ENCODE peak calls at places on chromosome 20, in four cellular contexts. D is ovary, T is astrocyte of the cerebellum, N is body of pancreas. S is an unnamed sample.

GRCh38 chr20:33970229-33970628 is 23.5 kb upstream of the RALY start:
- DNase-seq in D (no peak), T (no peak), N (no peak), S (no peak)

GRCh38 chr20:8131598-8132014 is 460 bp upstream of the PLCB1 start:
- DNase-seq in D (no peak), T (no peak), N (no peak), S (no peak)

GRCh38 chr20:19885981-19886665 is 128.1 kb downstream of the RIN2 start:
- DNase-seq in D (peak; percentile 55), T (no peak), N (peak; percentile 32), S (no peak)

GRCh38 chr20:37630161-37630560 is 63.7 kb upstream of the CTNNBL1 start:
- DNase-seq in D (peak; percentile 18), T (no peak), N (peak; percentile 15), S (no peak)

GRCh38 chr20:18717062-18717461 is 96.5 kb upstream of the SCP2D1 start:
- DNase-seq in D (no peak), T (no peak), N (no peak), S (no peak)

GRCh38 chr20:18288748-18289705 is 700 bp downstream of the ZNF133 start:
- DNase-seq in D (peak; percentile 33), T (no peak), N (no peak), S (no peak)

GRCh38 chr20:36969478-36970186 is 18.1 kb upstream of the SAMHD1 start:
- DNase-seq in D (no peak), T (no peak), N (no peak), S (no peak)

GRCh38 chr20:47070176-47070575 is 175.5 kb downstream of the EYA2 start:
- DNase-seq in D (no peak), T (no peak), N (no peak), S (no peak)

GRCh38 chr20:10131612-10132345 is 86.9 kb upstream of the SNAP25 start:
- DNase-seq in D (peak; percentile 80), T (peak; percentile 72), N (peak; percentile 51), S (no peak)

GRCh38 chr20:61886721-61887658 is 178.7 kb downstream of the TAF4 start:
- DNase-seq in D (peak; percentile 43), T (peak; percentile 20), N (peak; percentile 32), S (no peak)

GRCh38 chr20:24771651-24772061 is 177.4 kb upstream of the CST7 start:
- DNase-seq in D (no peak), T (no peak), N (no peak), S (no peak)

GRCh38 chr20:210809-211502 is 16.1 kb upstream of the DEFB129 start:
- DNase-seq in D (no peak), T (no peak), N (no peak), S (no peak)

GRCh38 chr20:37524221-37524700 is 3.2 kb downstream of the NNAT start:
- DNase-seq in D (no peak), T (no peak), N (no peak), S (no peak)

GRCh38 chr20:61761453-61762207 is 304.1 kb downstream of the TAF4 start:
- DNase-seq in D (no peak), T (no peak), N (no peak), S (no peak)

GRCh38 chr20:58898629-58899028 is 46.1 kb downstream of the GNAS start:
- DNase-seq in D (no peak), T (no peak), N (no peak), S (no peak)

GRCh38 chr20:6909608-6910007 is 142.1 kb downstream of the BMP2 start:
- DNase-seq in D (no peak), T (no peak), N (no peak), S (no peak)

GRCh38 chr20:33871362-33871761 is 60.2 kb downstream of the CHMP4B start:
- DNase-seq in D (no peak), T (peak; percentile 32), N (no peak), S (no peak)

GRCh38 chr20:59515013-59515905 is 89.1 kb upstream of the PHACTR3 start:
- DNase-seq in D (peak; percentile 64), T (no peak), N (peak; percentile 76), S (no peak)

GRCh38 chr20:50815162-50815989 is 20.5 kb downstream of the BCAS4 start:
- DNase-seq in D (no peak), T (no peak), N (no peak), S (no peak)

GRCh38 chr20:45313943-45314342 is 5.8 kb upstream of the MATN4 start:
- DNase-seq in D (no peak), T (no peak), N (peak; percentile 15), S (no peak)

GRCh38 chr20:57220187-57221165 is 46.0 kb downstream of the BMP7 start:
- DNase-seq in D (no peak), T (no peak), N (no peak), S (no peak)

GRCh38 chr20:667351-668034 is 8.1 kb downstream of the SCRT2 start:
- DNase-seq in D (no peak), T (no peak), N (peak; percentile 59), S (no peak)

GRCh38 chr20:36629719-36630340 is 16.2 kb downstream of the SLA2 start:
- DNase-seq in D (no peak), T (no peak), N (no peak), S (no peak)

GRCh38 chr20:44734938-44735337 is 10.7 kb upstream of the KCNK15 start:
- DNase-seq in D (no peak), T (no peak), N (no peak), S (no peak)

GRCh38 chr20:56343861-56344381 is 14.9 kb upstream of the FAM210B start:
- DNase-seq in D (peak; percentile 49), T (peak; percentile 5), N (peak; percentile 56), S (no peak)

GRCh38 chr20:24948939-24949679 is at the start of gene CST7:
- DNase-seq in D (no peak), T (no peak), N (peak; percentile 10), S (no peak)

GRCh38 chr20:63475209-63475608 is 2.8 kb upstream of the KCNQ2 start:
- DNase-seq in D (no peak), T (no peak), N (no peak), S (no peak)

GRCh38 chr20:32902456-32903420 is 44.0 kb downstream of the EFCAB8 start:
- DNase-seq in D (peak; percentile 23), T (peak; percentile 22), N (peak; percentile 61), S (no peak)

GRCh38 chr20:49483706-49484101 is 1.2 kb upstream of the KCNB1 start:
- DNase-seq in D (peak; percentile 37), T (no peak), N (no peak), S (no peak)
- H3K4me3 ChIP-seq in D (peak overlapping the region; percentile 34), T (peak overlapping the region; percentile 23), N (no peak overlapping the region), S (peak overlapping the region; percentile 60)

GRCh38 chr20:41314386-41314785 is 3.1 kb downstream of the ZHX3 start:
- DNase-seq in D (no peak), T (no peak), N (no peak), S (no peak)

GRCh38 chr20:41318271-41318649 is 729 bp upstream of the ZHX3 start:
- DNase-seq in D (no peak), T (no peak), N (no peak), S (no peak)

GRCh38 chr20:41316602-41317535 is 662 bp downstream of the ZHX3 start:
- DNase-seq in D (peak; percentile 88), T (peak; percentile 66), N (peak; percentile 74), S (peak; percentile 87)

GRCh38 chr20:41317536-41318270 is at the start of gene ZHX3:
- DNase-seq in D (peak; percentile 99), T (peak; percentile 86), N (peak; percentile 96), S (no peak)

GRCh38 chr20:41316009-41316408 is 1.5 kb downstream of the ZHX3 start:
- DNase-seq in D (no peak), T (no peak), N (no peak), S (peak; percentile 8)
- H3K4me3 ChIP-seq in D (peak overlapping the region; percentile 85), T (peak overlapping the region; percentile 70), N (no peak overlapping the region), S (peak overlapping the region; percentile 95)

GRCh38 chr20:4897600-4897999 is 103.7 kb downstream of the SLC23A2 start:
- DNase-seq in D (no peak), T (no peak), N (no peak), S (no peak)

GRCh38 chr20:4898282-4898681 is 103.0 kb downstream of the SLC23A2 start:
- DNase-seq in D (no peak), T (no peak), N (no peak), S (peak; percentile 83)

GRCh38 chr20:4901031-4901818 is 100.1 kb downstream of the SLC23A2 start:
- DNase-seq in D (no peak), T (no peak), N (no peak), S (peak; percentile 49)

GRCh38 chr20:4896971-4897497 is 104.3 kb downstream of the SLC23A2 start:
- DNase-seq in D (no peak), T (no peak), N (no peak), S (peak; percentile 54)

GRCh38 chr20:4898845-4899244 is 102.5 kb downstream of the SLC23A2 start:
- DNase-seq in D (no peak), T (no peak), N (no peak), S (peak; percentile 83)
- H3K4me3 ChIP-seq in D (no peak overlapping the region), T (no peak overlapping the region), N (no peak overlapping the region), S (no peak overlapping the region)

GRCh38 chr20:3471397-3472021 is 691 bp downstream of the ATRN start:
- DNase-seq in D (no peak), T (no peak), N (no peak), S (no peak)
- H3K4me3 ChIP-seq in D (peak overlapping the region; percentile 95), T (peak overlapping the region; percentile 82), N (peak overlapping the region; percentile 83), S (peak overlapping the region; percentile 89)

DNA sequence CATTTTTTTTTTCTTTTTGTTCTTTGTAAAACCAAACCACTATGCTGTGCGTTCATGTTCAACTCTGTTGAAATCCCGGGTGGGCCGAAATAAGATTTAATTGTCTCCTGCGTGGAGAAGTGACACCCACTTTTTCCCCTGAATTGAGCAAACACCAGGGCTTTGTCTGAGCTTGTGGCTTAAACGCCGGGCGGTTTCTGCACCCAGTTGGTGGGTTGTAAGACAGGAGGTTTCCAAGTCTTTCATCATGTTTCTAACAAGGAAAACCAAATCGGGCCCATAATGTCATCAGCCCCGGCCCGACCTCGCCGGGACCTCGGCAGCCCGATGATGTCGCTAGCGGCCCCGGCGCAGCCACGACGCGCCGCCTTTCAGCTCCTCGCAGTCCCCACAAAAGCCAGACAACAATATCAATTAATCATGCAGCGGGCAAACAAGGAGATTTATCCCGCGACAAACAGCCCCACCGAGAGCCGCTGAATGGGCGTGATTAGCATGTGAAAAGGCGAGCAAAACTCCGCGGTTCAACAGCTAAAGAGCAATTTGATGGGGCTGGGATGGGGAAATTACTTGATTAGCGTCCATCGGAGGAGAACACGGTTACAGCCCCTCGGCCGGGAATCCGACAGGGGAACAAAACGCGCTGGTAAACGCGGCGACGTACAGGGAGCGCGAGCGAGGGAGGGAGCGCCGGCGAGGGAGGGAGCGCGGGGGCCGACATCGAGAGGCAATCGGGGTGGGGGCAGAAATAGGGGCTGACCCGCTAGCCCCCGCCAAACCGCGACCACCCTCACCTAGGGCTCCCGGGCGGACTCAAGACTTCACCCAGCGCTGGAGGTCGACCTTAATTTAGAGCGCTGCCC is 5.3 kb downstream of the LINC00237 start:
- DNase-seq in D (no peak), T (no peak), N (no peak), S (no peak)
- H3K4me3 ChIP-seq in D (peak overlapping the region; percentile 4), T (peak overlapping the region; percentile 2), N (no peak overlapping the region), S (peak overlapping the region; percentile 19)